ENCODE peak calls at places on chromosomes 5 and 9, in ten cellular contexts. P is heart left ventricle; V is RPMI8226; N is GM12891; G is stimulated activated CD4-positive, alpha-beta T cell treated with anti-CD3 and anti-CD28 coated beads, Interleukin-15, amount 100 ng/mL, for 24 hours; K is ELF-1; I is DND-41; O is stimulated activated naive B cell treated with anti-CD40 and anti-IgM and Interleukin-4, amounts not matched to agents 10 μg/mL and 1 μg/mL and 100 μg/mL, for 72 hours; E is body of pancreas; Q is RWPE1. M is an unnamed sample.

GRCh38 chr5:145826869-145827268 is 8.3 kb downstream of the PRELID2 start:
- DNase-seq in P (no peak), V (no peak), N (no peak), G (no peak), K (no peak), I (no peak), O (no peak), E (no peak), Q (no peak), M (no peak)

GRCh38 chr5:73693573-73694061 is 67.6 kb downstream of the ARHGEF28 start:
- DNase-seq in P (no peak), V (peak; percentile 23), N (no peak), G (no peak), K (peak; percentile 12), I (no peak), O (no peak), E (peak; percentile 48), Q (no peak), M (no peak)

GRCh38 chr5:180658774-180659564 is 9.6 kb upstream of the FLT4 start:
- DNase-seq in P (no peak), V (no peak), N (no peak), G (no peak), K (peak; percentile 16), I (no peak), O (no peak), E (no peak), Q (no peak), M (no peak)

GRCh38 chr9:33434317-33435105 is 12.9 kb downstream of the AQP3 start:
- DNase-seq in P (no peak), V (no peak), N (no peak), G (no peak), K (no peak), I (no peak), O (no peak), E (no peak), Q (no peak), M (no peak)

GRCh38 chr5:31806566-31806965 is 167.6 kb downstream of the PDZD2 start:
- DNase-seq in P (no peak), V (no peak), N (no peak), G (no peak), K (no peak), I (no peak), O (no peak), E (no peak), Q (no peak), M (no peak)

GRCh38 chr5:53815471-53815870 is 255.0 kb downstream of the NDUFS4 start:
- DNase-seq in P (no peak), V (no peak), N (no peak), G (no peak), K (peak; percentile 8), I (no peak), O (no peak), E (no peak), Q (no peak), M (no peak)

GRCh38 chr9:21317956-21318923 is 13.1 kb upstream of the IFNA5 start:
- DNase-seq in P (no peak), V (peak; percentile 54), N (no peak), G (peak; percentile 36), K (peak; percentile 8), I (peak; percentile 40), O (no peak), E (peak; percentile 33), Q (peak; percentile 39), M (no peak)

GRCh38 chr9:115142502-115143265 is 24.7 kb upstream of the TNC start:
- DNase-seq in P (no peak), V (no peak), N (no peak), G (no peak), K (no peak), I (peak; percentile 9), O (no peak), E (no peak), Q (no peak), M (no peak)

GRCh38 chr5:142175039-142175438 is 66.5 kb downstream of the NDFIP1 start:
- DNase-seq in P (no peak), V (no peak), N (no peak), G (no peak), K (no peak), I (no peak), O (no peak), E (no peak), Q (no peak), M (no peak)

GRCh38 chr9:73980754-73981153 is 516.4 kb upstream of the RORB start:
- DNase-seq in P (no peak), V (no peak), N (no peak), G (no peak), K (no peak), I (no peak), O (no peak), E (no peak), Q (no peak), M (no peak)

GRCh38 chr5:997001-997474 is 11.6 kb upstream of the NKD2 start:
- DNase-seq in P (peak; percentile 55), V (peak; percentile 95), N (no peak), G (peak; percentile 50), K (peak; percentile 77), I (peak; percentile 81), O (no peak), E (peak; percentile 14), Q (no peak), M (peak; percentile 52)

GRCh38 chr9:106830527-106831140 is 32.3 kb upstream of the ZNF462 start:
- DNase-seq in P (no peak), V (no peak), N (no peak), G (no peak), K (peak; percentile 5), I (no peak), O (no peak), E (peak; percentile 14), Q (no peak), M (peak; percentile 40)

GRCh38 chr5:75337366-75338021 is 474 bp downstream of the HMGCR start:
- DNase-seq in P (peak; percentile 34), V (peak; percentile 57), N (no peak), G (peak; percentile 60), K (peak; percentile 48), I (peak; percentile 33), O (peak; percentile 15), E (no peak), Q (no peak), M (no peak)

GRCh38 chr9:91847576-91847975 is 102.5 kb downstream of the ROR2 start:
- DNase-seq in P (no peak), V (no peak), N (no peak), G (peak; percentile 28), K (no peak), I (peak; percentile 9), O (no peak), E (no peak), Q (no peak), M (no peak)

GRCh38 chr5:90221947-90222346 is 187.6 kb downstream of the CETN3 start:
- DNase-seq in P (no peak), V (no peak), N (no peak), G (no peak), K (no peak), I (no peak), O (no peak), E (no peak), Q (peak; percentile 41), M (no peak)

GRCh38 chr5:52517667-52518066 is 270.0 kb upstream of the ITGA1 start:
- DNase-seq in P (no peak), V (no peak), N (no peak), G (no peak), K (no peak), I (no peak), O (no peak), E (no peak), Q (no peak), M (no peak)

GRCh38 chr9:137870432-137870831 is 7.2 kb upstream of the CACNA1B start:
- DNase-seq in P (no peak), V (no peak), N (no peak), G (no peak), K (no peak), I (no peak), O (no peak), E (no peak), Q (no peak), M (no peak)

GRCh38 chr9:91843623-91844111 is 106.4 kb downstream of the ROR2 start:
- DNase-seq in P (peak; percentile 49), V (no peak), N (no peak), G (no peak), K (no peak), I (no peak), O (no peak), E (no peak), Q (no peak), M (peak; percentile 64)

GRCh38 chr5:100188339-100188738 is 346.8 kb upstream of the FAM174A start:
- DNase-seq in P (no peak), V (no peak), N (no peak), G (no peak), K (no peak), I (no peak), O (no peak), E (no peak), Q (no peak), M (no peak)

GRCh38 chr9:4894076-4894475 is 91.0 kb upstream of the JAK2 start:
- DNase-seq in P (no peak), V (no peak), N (no peak), G (no peak), K (no peak), I (no peak), O (no peak), E (no peak), Q (peak; percentile 0), M (no peak)

GRCh38 chr9:36151306-36152210 is 15.0 kb downstream of the GLIPR2 start:
- DNase-seq in P (peak; percentile 80), V (peak; percentile 82), N (peak; percentile 72), G (peak; percentile 91), K (no peak), I (peak; percentile 92), O (peak; percentile 80), E (no peak), Q (no peak), M (peak; percentile 82)

GRCh38 chr5:180787711-180788431 is 14.7 kb downstream of the MGAT1 start:
- DNase-seq in P (no peak), V (no peak), N (no peak), G (no peak), K (peak; percentile 69), I (no peak), O (no peak), E (no peak), Q (no peak), M (no peak)

GRCh38 chr9:121652037-121652837 is 803 bp downstream of the DAB2IP start:
- DNase-seq in P (peak; percentile 68), V (no peak), N (no peak), G (no peak), K (peak; percentile 58), I (no peak), O (no peak), E (peak; percentile 58), Q (no peak), M (peak; percentile 71)

GRCh38 chr9:109733690-109734089 is 46.3 kb upstream of the PALM2AKAP2 start:
- DNase-seq in P (no peak), V (no peak), N (no peak), G (no peak), K (no peak), I (no peak), O (no peak), E (no peak), Q (peak; percentile 73), M (no peak)

GRCh38 chr5:108461628-108462367 is 79.9 kb upstream of the FBXL17 start:
- DNase-seq in P (no peak), V (no peak), N (no peak), G (no peak), K (no peak), I (no peak), O (no peak), E (no peak), Q (peak; percentile 19), M (no peak)

GRCh38 chr5:13987843-13988464 is 43.5 kb upstream of the DNAH5 start:
- DNase-seq in P (no peak), V (peak; percentile 45), N (peak; percentile 34), G (peak; percentile 39), K (peak; percentile 58), I (no peak), O (no peak), E (peak; percentile 55), Q (peak; percentile 78), M (no peak)

GRCh38 chr9:125579030-125579932 is 127.7 kb downstream of the MAPKAP1 start:
- DNase-seq in P (no peak), V (no peak), N (no peak), G (no peak), K (no peak), I (no peak), O (no peak), E (no peak), Q (no peak), M (no peak)

GRCh38 chr9:93392974-93393373 is 58.5 kb upstream of the FAM120A start:
- DNase-seq in P (no peak), V (no peak), N (no peak), G (no peak), K (no peak), I (no peak), O (no peak), E (no peak), Q (no peak), M (no peak)